ENCODE peak calls at places on chromosomes 6 and 20, in nine cellular contexts. Q, B, U, P, L, T, N, M and G are unnamed samples.
A peak's percentile ranks its signal among the peaks of the same experiment; 100 is the strongest.

GRCh38 chr6:165725201-165725600 is 62.2 kb upstream of the PDE10A start:
- DNase-seq in Q (no peak), B (no peak), U (no peak), P (no peak), L (no peak), T (no peak), N (no peak), M (no peak), G (no peak)

GRCh38 chr6:87139236-87139635 is 16.1 kb upstream of the ZNF292 start:
- DNase-seq in Q (peak; percentile 36), B (no peak), U (no peak), P (peak; percentile 48), L (peak; percentile 40), T (peak; percentile 62), N (peak; percentile 21), M (peak; percentile 38), G (no peak)

GRCh38 chr6:90008189-90008907 is 114.1 kb downstream of the GJA10 start:
- DNase-seq in Q (no peak), B (no peak), U (no peak), P (no peak), L (no peak), T (no peak), N (no peak), M (no peak), G (no peak)

GRCh38 chr6:115514656-115515055 is 546.0 kb downstream of the FRK start:
- DNase-seq in Q (no peak), B (no peak), U (no peak), P (no peak), L (no peak), T (peak; percentile 57), N (no peak), M (no peak), G (peak; percentile 52)

GRCh38 chr6:96391776-96392175 is 129.8 kb upstream of the UFL1 start:
- DNase-seq in Q (peak; percentile 19), B (peak; percentile 56), U (peak; percentile 73), P (no peak), L (no peak), T (no peak), N (peak; percentile 45), M (peak; percentile 10), G (no peak)

GRCh38 chr6:165580139-165580538 is 82.9 kb downstream of the PDE10A start:
- DNase-seq in Q (no peak), B (no peak), U (no peak), P (no peak), L (no peak), T (peak; percentile 84), N (no peak), M (no peak), G (no peak)

GRCh38 chr6:169920359-169921020 is 169.1 kb downstream of the ERMARD start:
- DNase-seq in Q (no peak), B (no peak), U (no peak), P (no peak), L (no peak), T (no peak), N (no peak), M (no peak), G (no peak)

GRCh38 chr20:44166008-44166407 is 21.0 kb downstream of the JPH2 start:
- DNase-seq in Q (peak; percentile 66), B (no peak), U (no peak), P (peak; percentile 58), L (no peak), T (peak; percentile 36), N (no peak), M (no peak), G (no peak)

GRCh38 chr6:158662607-158663464 is 13.0 kb downstream of the SYTL3 start:
- DNase-seq in Q (peak; percentile 67), B (peak; percentile 16), U (no peak), P (no peak), L (no peak), T (peak; percentile 65), N (no peak), M (no peak), G (no peak)

GRCh38 chr6:158663465-158664167 is 13.8 kb downstream of the SYTL3 start:
- DNase-seq in Q (no peak), B (no peak), U (no peak), P (no peak), L (no peak), T (no peak), N (no peak), M (no peak), G (no peak)

GRCh38 chr6:158655569-158656450 is 6.0 kb downstream of the SYTL3 start:
- DNase-seq in Q (no peak), B (no peak), U (no peak), P (no peak), L (no peak), T (peak; percentile 21), N (no peak), M (no peak), G (no peak)

GRCh38 chr6:158661156-158661555 is 11.3 kb downstream of the SYTL3 start:
- DNase-seq in Q (no peak), B (no peak), U (no peak), P (no peak), L (no peak), T (no peak), N (no peak), M (no peak), G (no peak)

DNA sequence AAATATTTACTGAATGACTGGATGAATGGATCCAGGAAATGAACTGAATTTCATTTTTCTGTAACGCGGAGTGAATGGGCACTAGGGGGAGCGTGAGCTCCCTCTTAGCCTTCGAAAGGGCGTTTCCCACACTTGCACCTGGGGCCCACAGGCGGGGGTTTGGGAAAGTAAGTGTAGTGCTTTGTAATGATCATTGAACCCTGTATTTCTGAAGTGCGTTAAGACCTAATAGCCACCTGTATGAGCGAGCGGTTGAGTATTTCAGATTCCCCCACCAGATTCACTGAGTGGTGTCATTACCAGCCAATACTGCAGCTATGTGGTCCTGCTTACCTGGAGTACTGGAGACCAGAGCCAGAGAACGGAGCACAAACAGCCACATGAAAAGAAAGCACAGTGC is 10.5 kb downstream of the SYTL3 start:
- DNase-seq in Q (no peak), B (no peak), U (no peak), P (no peak), L (peak; percentile 63), T (no peak), N (no peak), M (peak; percentile 49), G (no peak)
- TF ChIP-seq CTCF in Q (peak; percentile 68), B (peak; percentile 32), U (no peak), P (peak; percentile 86), L (peak; percentile 57), T (peak; percentile 49), N (no peak), M (peak; percentile 53), G (peak; percentile 50)

DNA sequence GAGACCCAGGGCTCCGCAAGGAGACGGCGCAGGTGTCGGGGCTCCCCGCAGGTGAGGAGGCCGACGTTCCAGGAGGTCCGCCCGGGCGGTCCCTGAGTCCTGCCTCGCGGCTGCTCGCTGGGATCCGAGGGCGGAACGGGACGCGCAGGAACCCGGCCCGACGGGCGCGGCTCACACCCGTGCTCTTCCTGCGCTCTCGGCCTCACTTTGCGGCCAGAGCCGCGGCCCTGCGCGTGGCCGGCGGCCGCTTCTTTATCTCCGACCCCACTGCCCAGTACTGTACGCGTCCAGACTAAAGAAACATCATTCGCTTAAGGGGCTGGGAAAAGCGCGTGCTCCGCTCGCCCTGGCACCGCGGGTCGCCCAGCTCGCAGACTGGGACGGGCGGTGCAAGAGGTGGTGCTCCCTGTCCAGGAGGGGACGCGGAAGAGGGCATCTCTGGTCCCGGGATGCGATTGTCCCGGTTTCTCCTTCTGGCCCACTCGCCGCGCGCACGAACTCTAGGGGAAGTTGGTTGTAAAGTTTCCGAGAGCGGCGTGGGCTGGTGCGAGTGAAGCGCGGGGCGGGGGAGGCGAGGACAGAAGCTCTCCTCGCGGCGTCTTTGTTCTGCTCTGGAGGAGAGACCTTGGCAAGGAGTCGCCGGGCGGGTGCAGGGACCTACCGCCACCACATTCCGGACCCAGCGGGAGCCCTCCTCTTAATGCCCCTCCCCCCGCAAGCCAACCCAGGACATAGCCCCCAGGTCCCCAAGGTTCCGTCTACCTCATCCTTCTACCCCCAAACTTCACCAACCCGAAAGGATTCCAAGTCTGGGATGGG is 70.9 kb downstream of the SOX4 start:
- DNase-seq in Q (no peak), B (peak; percentile 65), U (no peak), P (peak; percentile 15), L (peak; percentile 24), T (no peak), N (peak; percentile 40), M (no peak), G (no peak)
- TF ChIP-seq CTCF in Q (no peak), B (no peak), U (no peak), P (no peak), L (no peak), T (no peak), N (no peak), M (no peak), G (no peak)

GRCh38 chr6:52285174-52286068 is 879 bp upstream of the MCM3 start:
- DNase-seq in Q (no peak), B (no peak), U (no peak), P (no peak), L (no peak), T (peak; percentile 17), N (no peak), M (peak; percentile 47), G (peak; percentile 34)

GRCh38 chr6:52284131-52284459 is 447 bp downstream of the MCM3 start:
- DNase-seq in Q (no peak), B (peak; percentile 71), U (no peak), P (no peak), L (peak; percentile 66), T (peak; percentile 10), N (peak; percentile 66), M (peak; percentile 57), G (no peak)

GRCh38 chr6:52283111-52283510 is 1.4 kb downstream of the MCM3 start:
- DNase-seq in Q (no peak), B (no peak), U (no peak), P (no peak), L (no peak), T (no peak), N (no peak), M (no peak), G (no peak)

GRCh38 chr6:52286798-52287432 is 2.4 kb upstream of the MCM3 start:
- DNase-seq in Q (peak; percentile 48), B (peak; percentile 73), U (peak; percentile 72), P (peak; percentile 46), L (peak; percentile 90), T (peak; percentile 72), N (peak; percentile 79), M (peak; percentile 61), G (no peak)

GRCh38 chr6:52284460-52285173 is at the start of gene MCM3:
- DNase-seq in Q (peak; percentile 98), B (peak; percentile 93), U (peak; percentile 99), P (peak; percentile 99), L (peak; percentile 98), T (peak; percentile 99), N (peak; percentile 92), M (peak; percentile 99), G (peak; percentile 97)
- TF ChIP-seq CTCF in Q (no peak), B (no peak), U (peak; percentile 53), P (no peak), L (no peak), T (peak; percentile 18), N (no peak), M (no peak), G (peak; percentile 1)

DNA sequence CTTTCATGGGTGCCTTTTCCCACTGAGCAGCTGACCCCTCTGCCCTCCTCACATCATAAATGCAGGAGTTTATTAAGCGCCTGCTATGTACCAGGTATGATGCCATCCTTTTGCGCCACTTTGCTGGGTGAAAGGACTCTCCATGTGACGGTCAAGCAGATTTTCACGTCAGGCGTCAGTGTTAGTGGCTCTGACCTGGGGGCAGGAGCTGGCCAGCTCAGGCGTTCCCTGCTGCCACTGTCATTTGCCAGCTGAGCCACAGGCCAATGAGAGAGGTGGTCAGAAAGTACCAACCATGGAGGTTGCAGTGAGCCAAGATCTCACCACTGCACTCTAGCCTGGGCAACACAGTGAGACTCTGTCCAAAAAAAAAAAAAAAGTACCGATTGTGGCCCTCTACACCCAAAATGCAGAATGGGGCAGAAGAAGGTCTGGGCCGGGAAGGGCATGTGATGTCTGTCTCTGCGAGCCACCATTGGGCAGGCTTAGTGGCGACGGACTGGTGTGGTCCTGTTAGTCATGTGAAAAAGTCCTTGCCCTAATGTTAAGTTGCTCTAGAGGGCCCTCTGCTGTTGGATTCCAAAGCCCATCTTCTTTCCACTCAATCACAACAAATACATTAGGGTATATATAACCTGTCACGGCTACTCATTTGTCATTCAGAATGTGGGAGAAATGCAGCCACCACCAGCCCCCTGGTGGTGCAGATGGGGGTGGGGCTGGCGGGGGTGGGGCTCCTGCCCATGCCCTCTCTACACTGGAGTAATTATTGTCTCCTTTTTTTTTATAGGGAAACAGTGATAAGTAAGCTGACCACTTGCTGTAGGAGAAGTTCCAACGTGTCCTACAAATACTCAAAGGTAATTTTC is 18.4 kb upstream of the SLC22A1 start:
- DNase-seq in Q (no peak), B (no peak), U (no peak), P (no peak), L (peak; percentile 51), T (peak; percentile 11), N (peak; percentile 39), M (no peak), G (no peak)
- TF ChIP-seq CTCF in Q (peak; percentile 37), B (peak; percentile 18), U (no peak), P (peak; percentile 57), L (peak; percentile 40), T (peak; percentile 30), N (peak; percentile 27), M (no peak), G (peak; percentile 46)